ENCODE peak calls at places on chromosomes 3 and 15, in seven cellular contexts. H, E, Q, P, C, I and R are unnamed samples.
A peak's percentile ranks its signal among the peaks of the same experiment; 100 is the strongest.

GRCh38 chr15:67405208-67406191 is 115.4 kb upstream of the C15orf61 start:
- DNase-seq in H (no peak), I (no peak), P (no peak), Q (no peak), C (no peak), E (no peak), R (no peak)

GRCh38 chr3:122803977-122804376 is 9.1 kb downstream of the SLC49A4 start:
- DNase-seq in I (no peak), E (no peak), P (no peak), Q (no peak), H (no peak), C (no peak), R (no peak)

GRCh38 chr15:74179983-74180688 is 6.6 kb downstream of the ISLR start:
- DNase-seq in C (no peak), Q (no peak), H (no peak), I (no peak), E (no peak), P (peak; percentile 40), R (no peak)

GRCh38 chr3:171736556-171736955 is 73.7 kb downstream of the PLD1 start:
- DNase-seq in H (no peak), Q (no peak), C (no peak), P (no peak), I (no peak), E (peak; percentile 56), R (peak; percentile 41)

GRCh38 chr3:10459954-10460754 is 45.2 kb downstream of the ATP2B2 start:
- DNase-seq in C (no peak), E (peak; percentile 92), I (no peak), P (peak; percentile 77), H (peak; percentile 6), Q (peak; percentile 54), R (no peak)

GRCh38 chr3:186609247-186609868 is 3.5 kb upstream of the AHSG start:
- DNase-seq in Q (peak; percentile 47), E (no peak), C (no peak), P (peak; percentile 1), H (no peak), I (no peak), R (no peak)

GRCh38 chr3:43223670-43224364 is 62.5 kb upstream of the SNRK start:
- DNase-seq in E (no peak), H (no peak), C (no peak), Q (no peak), I (no peak), P (no peak), R (no peak)

GRCh38 chr3:165642761-165643432 is 194.3 kb downstream of the BCHE start:
- DNase-seq in H (no peak), E (no peak), P (peak; percentile 64), C (peak; percentile 81), Q (no peak), I (peak; percentile 29), R (peak; percentile 24)

GRCh38 chr3:129892857-129893615 is 475 bp downstream of the TMCC1 start:
- DNase-seq in I (peak; percentile 62), P (no peak), C (peak; percentile 88), Q (peak; percentile 81), E (peak; percentile 87), H (peak; percentile 72), R (peak; percentile 89)

GRCh38 chr3:45491344-45491743 is 103.0 kb downstream of the LARS2 start:
- DNase-seq in P (no peak), C (no peak), Q (no peak), H (no peak), I (no peak), E (no peak), R (no peak)

GRCh38 chr3:141060287-141060686 is 9.1 kb downstream of the SPSB4 start:
- DNase-seq in Q (no peak), H (no peak), P (peak; percentile 40), E (peak; percentile 18), I (no peak), C (no peak), R (no peak)

GRCh38 chr15:55740981-55741591 is 1.9 kb downstream of the PRTG start:
- DNase-seq in P (no peak), H (no peak), E (no peak), C (no peak), I (no peak), Q (no peak), R (no peak)

GRCh38 chr3:120649735-120650705 is 32.0 kb downstream of the HGD start:
- DNase-seq in H (no peak), E (no peak), P (peak; percentile 44), I (no peak), C (no peak), Q (no peak), R (no peak)

GRCh38 chr15:89809093-89809786 is 5.4 kb downstream of the ANPEP start:
- DNase-seq in H (no peak), P (no peak), I (no peak), C (no peak), E (no peak), Q (no peak), R (peak; percentile 6)

GRCh38 chr15:71349336-71349735 is 234.1 kb downstream of the THSD4 start:
- DNase-seq in E (no peak), I (no peak), C (no peak), Q (no peak), H (no peak), P (no peak), R (peak; percentile 38)

GRCh38 chr3:106824856-106825255 is 552.4 kb upstream of the CCDC54 start:
- DNase-seq in E (no peak), C (peak; percentile 8), Q (no peak), I (peak; percentile 39), P (peak; percentile 11), H (no peak), R (no peak)

GRCh38 chr15:92161039-92161670 is 232.5 kb upstream of the ST8SIA2 start:
- DNase-seq in I (no peak), C (no peak), P (peak; percentile 54), Q (no peak), H (no peak), E (no peak), R (no peak)

GRCh38 chr3:95899494-95899893 is 914.9 kb upstream of the EPHA6 start:
- DNase-seq in P (no peak), H (no peak), I (no peak), E (no peak), Q (no peak), C (no peak), R (no peak)

GRCh38 chr3:30752961-30753360 is 141.5 kb downstream of the GADL1 start:
- DNase-seq in P (peak; percentile 60), Q (peak; percentile 30), H (no peak), C (no peak), E (no peak), I (no peak), R (no peak)

GRCh38 chr3:95277614-95278013 is 1214.8 kb downstream of the NSUN3 start:
- DNase-seq in Q (no peak), P (no peak), E (no peak), C (peak; percentile 38), H (no peak), I (no peak), R (no peak)

GRCh38 chr15:68418611-68419161 is 13.3 kb downstream of the ITGA11 start:
- DNase-seq in E (peak; percentile 41), C (peak; percentile 72), I (no peak), P (peak; percentile 48), Q (no peak), H (no peak), R (peak; percentile 39)

GRCh38 chr3:187454416-187454815 is 86.2 kb downstream of the RTP4 start:
- DNase-seq in P (no peak), C (no peak), H (no peak), I (no peak), E (no peak), Q (no peak), R (no peak)

GRCh38 chr15:76337739-76338554 is 1.4 kb downstream of the ISL2 start:
- DNase-seq in E (no peak), I (no peak), Q (no peak), H (no peak), P (peak; percentile 26), C (no peak), R (no peak)

GRCh38 chr3:191143224-191143623 is 55.8 kb upstream of the OSTN start:
- DNase-seq in E (no peak), H (no peak), Q (no peak), P (no peak), C (no peak), I (no peak), R (no peak)

GRCh38 chr3:156665296-156665695 is 9.1 kb upstream of the TIPARP start:
- DNase-seq in E (no peak), Q (no peak), I (no peak), C (no peak), H (no peak), P (peak; percentile 80), R (no peak)

GRCh38 chr15:81293728-81294500 is 30.0 kb downstream of the STARD5 start:
- DNase-seq in C (no peak), Q (no peak), H (peak; percentile 50), P (peak; percentile 91), I (peak; percentile 52), E (no peak), R (peak; percentile 31)

GRCh38 chr3:60086811-60087210 is 1037.0 kb upstream of the CFAP20DC start:
- DNase-seq in Q (no peak), H (no peak), I (no peak), P (peak; percentile 83), C (no peak), E (no peak), R (no peak)

GRCh38 chr3:127849368-127849767 is 27.1 kb upstream of the MGLL start:
- DNase-seq in P (no peak), Q (no peak), C (peak; percentile 39), I (peak; percentile 40), H (no peak), E (no peak), R (peak; percentile 30)

GRCh38 chr3:38163117-38163870 is 2.0 kb upstream of the OXSR1 start:
- DNase-seq in C (no peak), E (no peak), I (no peak), Q (no peak), H (no peak), P (peak; percentile 41), R (no peak)

GRCh38 chr3:13009132-13009945 is 63.9 kb downstream of the IQSEC1 start:
- DNase-seq in C (no peak), Q (peak; percentile 78), E (no peak), H (peak; percentile 56), I (peak; percentile 73), P (peak; percentile 97), R (no peak)